ENCODE peak calls at places on chromosome 4, in seven cellular contexts. G is stimulated activated CD8-positive, alpha-beta memory T cell treated with anti-CD3 and anti-CD28 coated beads, Interleukin-12 subunit alpha, Interleukin-12 subunit beta, amount 100 ng/mL, for 4 hours; R is transverse colon; H is NCI-H2081; N is activated T-cell treated with anti-CD3 and anti-CD28 coated beads, Interleukin-2, amount 50 U/mL, for 1 hour; B is epithelial cell of esophagus; X is naive thymus-derived CD4-positive, alpha-beta T cell. O is an unnamed sample.

GRCh38 chr4:162164881-162165528 is 1.2 kb upstream of the FSTL5 start:
- DNase-seq in X (no peak), B (peak; percentile 45), H (no peak), G (no peak), R (no peak), N (no peak), O (peak; percentile 18)

GRCh38 chr4:36773467-36773866 is 471.1 kb upstream of the NWD2 start:
- DNase-seq in X (no peak), H (no peak), R (no peak), N (no peak), G (no peak), B (no peak), O (no peak)

GRCh38 chr4:83285022-83285387 is 407 bp upstream of the COQ2 start:
- DNase-seq in X (peak; percentile 36), R (no peak), H (peak; percentile 18), N (no peak), B (peak; percentile 31), G (no peak), O (peak; percentile 29)

GRCh38 chr4:168868856-168869201 is 141.2 kb downstream of the CBR4 start:
- DNase-seq in N (no peak), H (no peak), G (no peak), X (no peak), R (no peak), B (no peak), O (no peak)

GRCh38 chr4:170887396-170887795 is 797.6 kb upstream of the AADAT start:
- DNase-seq in N (no peak), R (no peak), G (no peak), H (no peak), B (no peak), X (no peak), O (no peak)

GRCh38 chr4:24862073-24862751 is 50.6 kb downstream of the CCDC149 start:
- DNase-seq in B (no peak), G (no peak), H (no peak), X (no peak), R (no peak), N (no peak), O (no peak)

GRCh38 chr4:141571368-141571767 is 65.0 kb upstream of the IL15 start:
- DNase-seq in X (no peak), B (no peak), R (no peak), N (no peak), H (no peak), G (no peak), O (peak; percentile 15)

GRCh38 chr4:948936-949300 is 16.7 kb downstream of the TMEM175 start:
- DNase-seq in H (no peak), R (no peak), X (no peak), N (no peak), B (no peak), G (no peak), O (no peak)

GRCh38 chr4:971670-972500 is 1.5 kb downstream of the DGKQ start:
- DNase-seq in X (no peak), N (no peak), G (no peak), R (peak; percentile 94), B (no peak), H (no peak), O (no peak)

GRCh38 chr4:99710020-99710419 is 52.4 kb upstream of the C4orf54 start:
- DNase-seq in H (no peak), X (no peak), G (no peak), B (peak; percentile 63), R (no peak), N (no peak), O (peak; percentile 59)

GRCh38 chr4:95541094-95541493 is 7.7 kb downstream of the UNC5C start:
- DNase-seq in N (no peak), X (no peak), B (no peak), R (no peak), H (no peak), G (no peak), O (no peak)

GRCh38 chr4:138948918-138949317 is 66.7 kb upstream of the NOCT start:
- DNase-seq in H (no peak), G (no peak), X (no peak), N (no peak), B (peak; percentile 81), R (no peak), O (peak; percentile 72)

GRCh38 chr4:169416461-169416860 is 145.7 kb upstream of the SH3RF1 start:
- DNase-seq in X (no peak), B (no peak), R (no peak), H (no peak), G (no peak), N (no peak), O (no peak)

GRCh38 chr4:26885912-26886274 is 25.3 kb downstream of the STIM2 start:
- DNase-seq in H (no peak), R (no peak), G (no peak), N (no peak), B (peak; percentile 19), X (peak; percentile 78), O (peak; percentile 52)

GRCh38 chr4:65724973-65725372 is 54.7 kb upstream of the EPHA5 start:
- DNase-seq in X (no peak), B (no peak), N (no peak), G (no peak), H (no peak), R (no peak), O (no peak)

GRCh38 chr4:85807247-85807915 is 332.4 kb downstream of the ARHGAP24 start:
- DNase-seq in G (no peak), R (no peak), H (no peak), X (no peak), N (no peak), B (no peak), O (no peak)

GRCh38 chr4:10119263-10119662 is 2.7 kb upstream of the WDR1 start:
- DNase-seq in X (no peak), H (no peak), G (no peak), N (no peak), R (no peak), B (no peak), O (no peak)

GRCh38 chr4:103915224-103915869 is 195.6 kb upstream of the TACR3 start:
- DNase-seq in N (no peak), B (peak; percentile 32), H (peak; percentile 0), X (no peak), G (no peak), R (no peak), O (peak; percentile 29)

GRCh38 chr4:165053645-165054044 is at the start of gene TRIM75:
- DNase-seq in X (no peak), B (no peak), R (no peak), G (no peak), H (no peak), N (no peak), O (no peak)

GRCh38 chr4:73092868-73093267 is 23.4 kb upstream of the COX18 start:
- DNase-seq in X (no peak), R (no peak), H (no peak), N (no peak), G (no peak), B (no peak), O (no peak)

GRCh38 chr4:185726931-185727330 is 85.1 kb downstream of the SORBS2 start:
- DNase-seq in G (no peak), H (no peak), R (peak; percentile 24), N (no peak), X (no peak), B (peak; percentile 47), O (peak; percentile 50)

GRCh38 chr4:122379239-122379638 is 428 bp downstream of the ADAD1 start:
- DNase-seq in R (no peak), H (no peak), G (no peak), B (no peak), X (no peak), N (no peak), O (no peak)